ENCODE peak calls at places on chromosomes 13 and 19, in four cellular contexts. T is DMS153; R is stimulated activated CD8-positive, alpha-beta memory T cell treated with anti-CD3 and anti-CD28 coated beads, Interleukin-15, amount 100 ng/mL, for 4 hours; H is stomach. B is an unnamed sample.

GRCh38 chr13:112814905-112815585 is 125.2 kb downstream of the ATP11A start:
- DNase-seq in R (no peak), H (peak; percentile 27), T (no peak), B (no peak)

GRCh38 chr19:3270908-3271307 is 46.4 kb downstream of the CELF5 start:
- DNase-seq in T (peak; percentile 49), H (no peak), R (no peak), B (no peak)

GRCh38 chr13:112765734-112766133 is 75.9 kb downstream of the ATP11A start:
- DNase-seq in H (no peak), R (no peak), T (no peak), B (no peak)

GRCh38 chr13:35499131-35500051 is 22.9 kb upstream of the MAB21L1 start:
- DNase-seq in R (no peak), T (peak; percentile 96), H (no peak), B (no peak)

GRCh38 chr13:85816413-85816812 is 17.2 kb upstream of the SLITRK6 start:
- DNase-seq in T (no peak), R (no peak), H (no peak), B (no peak)

GRCh38 chr19:34482380-34483250 is 1.1 kb downstream of the WTIP start:
- DNase-seq in R (no peak), T (no peak), H (no peak), B (no peak)

GRCh38 chr19:1989513-1990229 is 25.8 kb downstream of the BTBD2 start:
- DNase-seq in H (no peak), T (no peak), R (no peak), B (no peak)

GRCh38 chr13:73303858-73304257 is 245.1 kb downstream of the KLF5 start:
- DNase-seq in T (no peak), H (no peak), R (no peak), B (no peak)

GRCh38 chr13:88623150-88623549 is 952.0 kb downstream of the SLITRK5 start:
- DNase-seq in R (no peak), H (no peak), T (no peak), B (no peak)

GRCh38 chr19:45872095-45872919 is 8.2 kb downstream of the FOXA3 start:
- DNase-seq in R (no peak), H (no peak), T (no peak), B (no peak)

GRCh38 chr13:39107484-39108040 is 69.3 kb downstream of the NHLRC3 start:
- DNase-seq in R (no peak), T (peak; percentile 22), H (no peak), B (no peak)

GRCh38 chr13:92175330-92175729 is 776.9 kb downstream of the GPC5 start:
- DNase-seq in H (no peak), T (no peak), R (no peak), B (peak; percentile 20)

GRCh38 chr13:49308977-49309408 is 61.3 kb downstream of the CDADC1 start:
- DNase-seq in T (no peak), R (no peak), H (peak; percentile 91), B (no peak)

GRCh38 chr13:40190656-40191100 is 475.8 kb downstream of the FOXO1 start:
- DNase-seq in R (no peak), H (peak; percentile 50), T (no peak), B (no peak)

GRCh38 chr13:27259831-27260230 is 8.5 kb downstream of the RPL21 start:
- DNase-seq in T (no peak), H (no peak), R (no peak), B (no peak)

GRCh38 chr13:40124648-40125045 is 469.2 kb downstream of the COG6 start:
- DNase-seq in R (no peak), T (no peak), H (no peak), B (no peak)

GRCh38 chr13:50494110-50494509 is 349.4 kb downstream of the DLEU7 start:
- DNase-seq in T (no peak), H (no peak), R (no peak), B (no peak)

GRCh38 chr19:39497850-39498261 is 891 bp upstream of the DLL3 start:
- DNase-seq in H (no peak), T (peak; percentile 87), R (no peak), B (peak; percentile 36)

GRCh38 chr13:76641056-76641455 is 245.1 kb downstream of the KCTD12 start:
- DNase-seq in H (no peak), R (no peak), T (no peak), B (no peak)

GRCh38 chr13:59991395-59991794 is 172.3 kb downstream of the DIAPH3 start:
- DNase-seq in T (no peak), R (no peak), H (no peak), B (no peak)

GRCh38 chr13:21463424-21463823 is 4.3 kb upstream of the ZDHHC20 start:
- DNase-seq in T (no peak), H (no peak), R (no peak), B (no peak)

GRCh38 chr13:114151565-114152284 is 19.3 kb upstream of the RASA3 start:
- DNase-seq in H (peak; percentile 82), R (no peak), T (peak; percentile 75), B (peak; percentile 93)

GRCh38 chr13:44165172-44165894 is 208.3 kb upstream of the SERP2 start:
- DNase-seq in T (no peak), R (no peak), H (no peak), B (no peak)

GRCh38 chr13:111514646-111515617 is 194.5 kb downstream of the TEX29 start:
- DNase-seq in H (no peak), R (no peak), T (no peak), B (no peak)